ENCODE peak calls at places on chromosomes 3 and 15, in six cellular contexts. F is mesenchymal stem cell, K is mesendoderm, M is colonic mucosa, R is H1, Q is fibroblast of lung. Y is an unnamed sample.
A peak's percentile ranks its signal among the peaks of the same experiment; 100 is the strongest.

GRCh38 chr15:59180946-59181345 is 25.7 kb upstream of the LDHAL6B start:
- DNase-seq in M (no peak), R (no peak), Q (peak; percentile 73), F (peak; percentile 81), K (peak; percentile 64), Y (no peak)

GRCh38 chr3:59876533-59877062 is 826.8 kb upstream of the CFAP20DC start:
- DNase-seq in R (no peak), F (no peak), K (no peak), M (no peak), Q (no peak), Y (no peak)

GRCh38 chr15:90219421-90220141 is 14.2 kb downstream of the CIB1 start:
- DNase-seq in R (no peak), K (peak; percentile 52), Q (no peak), M (no peak), F (peak; percentile 40), Y (peak; percentile 86)

GRCh38 chr15:77191230-77191834 is 120.4 kb upstream of the TSPAN3 start:
- DNase-seq in Q (no peak), R (no peak), M (no peak), K (no peak), F (no peak), Y (no peak)

GRCh38 chr3:42780892-42781700 is 8.0 kb upstream of the CCDC13 start:
- DNase-seq in K (peak; percentile 79), M (peak; percentile 52), F (peak; percentile 81), Q (peak; percentile 62), R (no peak), Y (no peak)

GRCh38 chr15:88656760-88657221 is 18.0 kb downstream of the ISG20 start:
- DNase-seq in K (no peak), F (no peak), Q (no peak), R (no peak), M (no peak), Y (no peak)

GRCh38 chr3:176579741-176580185 is 617.5 kb downstream of the TBL1XR1 start:
- DNase-seq in R (no peak), K (no peak), F (peak; percentile 11), M (no peak), Q (peak; percentile 70), Y (no peak)

GRCh38 chr3:169072494-169072893 is 591.0 kb downstream of the MECOM start:
- DNase-seq in K (no peak), F (no peak), Q (peak; percentile 56), M (no peak), R (no peak), Y (no peak)

GRCh38 chr15:80455668-80456442 is 51.7 kb downstream of the ARNT2 start:
- DNase-seq in F (peak; percentile 84), M (peak; percentile 50), R (no peak), Q (peak; percentile 94), K (peak; percentile 71), Y (peak; percentile 79)

GRCh38 chr3:50154840-50155490 is at the start of gene SEMA3F:
- DNase-seq in Q (peak; percentile 73), M (peak; percentile 72), F (peak; percentile 74), R (no peak), K (peak; percentile 73), Y (peak; percentile 89)

GRCh38 chr3:50155891-50156290 is 767 bp downstream of the SEMA3F start:
- DNase-seq in K (no peak), R (no peak), F (peak; percentile 28), Q (peak; percentile 30), M (no peak), Y (peak; percentile 75)

GRCh38 chr3:50156549-50156948 is 1.4 kb downstream of the SEMA3F start:
- DNase-seq in R (no peak), M (no peak), F (no peak), K (no peak), Q (no peak), Y (no peak)

GRCh38 chr3:50154476-50154839 is 666 bp upstream of the SEMA3F start:
- DNase-seq in R (no peak), M (no peak), Q (no peak), K (no peak), F (no peak), Y (no peak)

GRCh38 chr3:50155491-50155878 is 361 bp downstream of the SEMA3F start:
- DNase-seq in R (no peak), M (no peak), K (no peak), Q (no peak), F (no peak), Y (no peak)
- H3K9ac ChIP-seq in R (peak overlapping the region; percentile 62), M (peak overlapping the region; percentile 70), K (peak overlapping the region; percentile 94), Q (no peak overlapping the region), F (no peak overlapping the region), Y (peak overlapping the region; percentile 23)

DNA sequence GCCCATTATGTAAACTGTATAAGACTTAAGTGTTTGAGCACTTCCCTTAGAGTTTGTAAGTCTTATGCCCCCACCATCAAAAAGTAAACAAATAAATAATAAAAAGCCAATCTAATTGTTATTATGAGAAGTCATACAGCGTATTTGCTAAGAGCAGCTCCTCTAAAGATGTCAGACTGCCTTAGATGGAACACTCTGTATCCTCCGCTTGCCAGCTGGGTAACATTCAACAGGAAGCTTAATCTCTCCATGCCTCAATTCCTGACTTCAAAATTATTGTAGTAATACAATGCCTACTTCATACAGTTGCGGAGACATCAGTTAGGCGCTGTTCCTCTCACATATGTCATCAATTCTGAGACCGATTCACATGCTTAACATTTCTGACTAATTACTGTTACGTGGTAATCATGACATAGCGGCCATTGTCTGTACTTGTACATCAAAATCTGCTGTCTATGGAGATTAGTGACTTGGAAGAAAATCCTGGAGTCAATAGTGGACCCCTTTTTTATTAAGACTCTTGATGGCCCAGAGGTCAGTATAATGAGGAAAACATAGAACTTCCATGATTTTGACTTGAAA is 417.7 kb downstream of the LPP start:
- DNase-seq in K (no peak), Q (no peak), M (no peak), R (no peak), F (no peak), Y (no peak)
- H3K9ac ChIP-seq in K (no peak overlapping the region), Q (no peak overlapping the region), M (no peak overlapping the region), R (no peak overlapping the region), F (no peak overlapping the region), Y (no peak overlapping the region)

GRCh38 chr3:122926322-122926721 is 101.2 kb downstream of the SEMA5B start:
- DNase-seq in K (no peak), R (no peak), M (no peak), F (no peak), Q (no peak), Y (peak; percentile 28)
- H3K9ac ChIP-seq in K (no peak overlapping the region), R (no peak overlapping the region), M (no peak overlapping the region), F (no peak overlapping the region), Q (no peak overlapping the region), Y (no peak overlapping the region)

GRCh38 chr15:67119238-67119846 is 53.9 kb downstream of the SMAD3 start:
- DNase-seq in F (no peak), M (no peak), Q (no peak), R (no peak), K (no peak), Y (no peak)

GRCh38 chr15:67118808-67119207 is 53.4 kb downstream of the SMAD3 start:
- DNase-seq in K (no peak), M (no peak), Q (no peak), F (no peak), R (no peak), Y (no peak)

GRCh38 chr15:67116742-67117141 is 51.3 kb downstream of the SMAD3 start:
- DNase-seq in F (peak; percentile 67), K (peak; percentile 74), R (no peak), Q (no peak), M (peak; percentile 59), Y (no peak)

GRCh38 chr15:67115567-67115966 is 50.2 kb downstream of the SMAD3 start:
- DNase-seq in F (no peak), M (no peak), K (no peak), R (no peak), Q (no peak), Y (no peak)

GRCh38 chr15:67117356-67117755 is 52.0 kb downstream of the SMAD3 start:
- DNase-seq in F (peak; percentile 81), R (no peak), M (no peak), K (no peak), Q (peak; percentile 69), Y (no peak)
- H3K9ac ChIP-seq in F (peak overlapping the region; percentile 1), R (no peak overlapping the region), M (no peak overlapping the region), K (no peak overlapping the region), Q (no peak overlapping the region), Y (no peak overlapping the region)

DNA sequence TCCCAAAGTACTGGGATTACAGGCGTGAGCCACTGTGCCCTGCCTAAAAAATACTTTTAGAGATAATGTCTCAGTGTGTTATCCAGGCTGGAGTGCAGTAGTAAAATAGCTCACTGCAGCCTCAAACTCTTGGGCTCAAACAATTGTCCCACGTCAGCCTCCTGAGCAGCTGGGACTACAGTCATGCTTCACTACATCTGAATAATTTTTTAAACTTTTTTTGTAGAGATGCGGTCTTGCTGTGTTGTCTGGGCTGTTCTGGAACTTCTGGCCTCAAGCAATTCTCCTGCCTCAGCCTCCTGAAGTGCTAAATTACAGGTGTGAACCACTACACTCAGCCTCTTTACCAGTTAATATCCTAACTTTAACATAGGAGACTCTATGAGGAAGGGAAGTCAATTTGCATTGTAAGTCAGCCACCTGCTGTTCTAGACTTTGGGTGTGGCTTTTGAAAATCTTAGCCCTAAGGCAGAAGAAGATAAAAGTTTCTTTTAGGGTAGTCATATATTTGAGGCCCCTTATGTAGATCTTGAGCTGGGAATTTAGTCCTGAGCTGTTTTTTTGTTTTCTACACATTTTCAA is 78.2 kb upstream of the RASGRP1 start:
- DNase-seq in M (no peak), Q (no peak), K (no peak), R (no peak), F (no peak), Y (no peak)
- H3K9ac ChIP-seq in M (no peak overlapping the region), Q (no peak overlapping the region), K (no peak overlapping the region), R (no peak overlapping the region), F (no peak overlapping the region), Y (no peak overlapping the region)

GRCh38 chr3:123444023-123444422 is 4.9 kb downstream of the ADCY5 start:
- DNase-seq in M (no peak), R (no peak), Q (no peak), K (peak; percentile 39), F (no peak), Y (no peak)

GRCh38 chr3:123445702-123446101 is 3.2 kb downstream of the ADCY5 start:
- DNase-seq in M (no peak), Q (no peak), F (no peak), R (no peak), K (no peak), Y (no peak)

GRCh38 chr3:123442908-123443307 is 6.0 kb downstream of the ADCY5 start:
- DNase-seq in K (no peak), R (no peak), F (no peak), M (no peak), Q (no peak), Y (no peak)

GRCh38 chr3:123446210-123446609 is 2.7 kb downstream of the ADCY5 start:
- DNase-seq in R (no peak), M (no peak), F (no peak), K (no peak), Q (no peak), Y (no peak)

GRCh38 chr3:123444744-123445143 is 4.1 kb downstream of the ADCY5 start:
- DNase-seq in F (no peak), M (no peak), Q (no peak), K (no peak), R (no peak), Y (no peak)
- H3K9ac ChIP-seq in F (no peak overlapping the region), M (no peak overlapping the region), Q (no peak overlapping the region), K (no peak overlapping the region), R (no peak overlapping the region), Y (no peak overlapping the region)

DNA sequence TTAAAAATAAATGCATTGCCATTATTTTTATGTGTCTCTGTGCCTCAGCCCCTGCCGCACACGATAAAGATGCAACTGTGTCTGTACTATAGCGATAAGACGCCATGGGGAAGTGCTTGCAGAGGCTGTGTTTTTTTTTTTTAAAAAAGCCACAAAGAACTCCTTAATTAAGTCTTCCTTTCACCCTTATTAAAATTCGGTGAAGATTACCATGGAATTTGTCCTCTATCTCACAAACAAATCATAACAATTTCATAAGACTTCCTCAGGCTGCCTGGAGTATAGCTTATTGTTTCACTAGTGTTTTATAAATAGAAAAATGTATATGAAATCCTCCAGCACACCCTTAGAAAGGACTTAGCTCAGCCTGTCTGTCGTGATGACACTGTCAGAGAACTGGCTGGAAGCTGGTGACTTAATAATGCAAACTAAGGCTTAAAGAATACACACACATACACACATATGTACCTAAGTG is 374.8 kb upstream of the SLCO3A1 start:
- DNase-seq in K (no peak), Q (no peak), F (no peak), R (no peak), M (no peak), Y (no peak)
- H3K9ac ChIP-seq in K (no peak overlapping the region), Q (no peak overlapping the region), F (no peak overlapping the region), R (no peak overlapping the region), M (no peak overlapping the region), Y (no peak overlapping the region)